ENCODE peak calls at places on chromosome 20, in four cellular contexts. O is tibial artery, T is GM23338, W is pancreas. P is an unnamed sample.

GRCh38 chr20:1491281-1491840 is at the start of gene SIRPB2:
- DNase-seq in O (peak), T (no peak), W (no peak), P (peak)

GRCh38 chr20:10876558-10876957 is 202.8 kb upstream of the JAG1 start:
- DNase-seq in O (no peak), T (no peak), W (no peak), P (no peak)

GRCh38 chr20:49850463-49851233 is 38.0 kb downstream of the SLC9A8 start:
- DNase-seq in O (no peak), T (no peak), W (no peak), P (no peak)

GRCh38 chr20:44720617-44720993 is 5.4 kb downstream of the CCN5 start:
- DNase-seq in O (peak), T (no peak), W (no peak), P (peak)

GRCh38 chr20:61874421-61875068 is 191.1 kb downstream of the TAF4 start:
- DNase-seq in O (no peak), T (peak), W (peak), P (no peak)

GRCh38 chr20:62605236-62605948 is 36.9 kb upstream of the SLCO4A1 start:
- DNase-seq in O (no peak), T (no peak), W (peak), P (no peak)

GRCh38 chr20:57651977-57652864 is 32.0 kb upstream of the ZBP1 start:
- DNase-seq in O (no peak), T (no peak), W (peak), P (peak)

GRCh38 chr20:43564993-43565757 is 6.3 kb downstream of the SGK2 start:
- DNase-seq in O (no peak), T (peak), W (no peak), P (no peak)

GRCh38 chr20:6122111-6122872 is 538 bp downstream of the FERMT1 start:
- DNase-seq in O (no peak), T (peak), W (no peak), P (no peak)

GRCh38 chr20:22673467-22673866 is 89.1 kb upstream of the FOXA2 start:
- DNase-seq in O (no peak), T (no peak), W (no peak), P (no peak)

GRCh38 chr20:32986331-32986966 is 17.8 kb downstream of the SUN5 start:
- DNase-seq in O (no peak), T (no peak), W (peak), P (no peak)

GRCh38 chr20:5835234-5835845 is 85.1 kb downstream of the SHLD1 start:
- DNase-seq in O (no peak), T (no peak), W (no peak), P (no peak)

GRCh38 chr20:2236266-2236665 is 59.5 kb upstream of the TGM3 start:
- DNase-seq in O (no peak), T (no peak), W (no peak), P (no peak)

DNA sequence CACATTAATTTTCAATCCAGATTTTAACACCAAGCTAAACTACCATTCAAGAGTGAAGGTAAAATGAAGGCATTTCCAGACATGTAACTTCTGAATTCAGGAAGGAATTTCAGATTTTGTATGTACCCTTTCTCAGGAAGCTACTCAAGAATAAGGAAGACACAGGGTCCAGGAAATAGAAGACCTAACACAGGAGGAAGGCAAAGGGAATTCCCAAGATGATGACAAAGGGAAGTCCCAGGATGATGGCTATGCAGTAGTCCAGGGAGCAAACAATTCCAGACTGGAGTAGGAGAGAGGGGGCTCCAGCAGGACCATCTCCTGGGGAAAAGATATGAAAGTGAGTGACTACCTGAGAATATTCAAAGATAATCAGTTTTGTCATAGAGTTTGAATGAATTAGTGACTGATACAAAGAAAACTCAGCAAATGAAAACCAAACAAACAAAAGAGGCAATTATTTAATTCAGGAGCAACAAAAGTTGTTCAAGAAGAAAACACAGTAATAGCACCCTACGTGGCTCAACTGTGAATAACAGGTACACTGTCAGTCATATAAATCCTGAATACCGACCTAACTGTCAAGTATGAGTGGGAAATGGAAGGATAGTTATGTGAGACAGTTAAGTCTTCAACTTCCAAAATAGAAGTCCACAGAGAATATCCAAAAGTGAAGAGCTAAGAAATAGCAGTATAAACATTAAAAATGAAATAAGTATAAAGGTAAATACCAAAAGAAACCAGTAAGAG is 4.0 kb downstream of the RNF24 start:
- DNase-seq in O (no peak), T (no peak), W (no peak), P (no peak)
- H3K27ac ChIP-seq in O (peak), T (no peak), W (no peak), P (no peak)

GRCh38 chr20:46057856-46058655 is 29.0 kb downstream of the SLC12A5 start:
- DNase-seq in O (peak), T (peak), W (no peak), P (no peak)
- H3K4me3 ChIP-seq in O (peak), T (peak), W (no peak), P (peak)

GRCh38 chr20:12394786-12395185 is 477.1 kb downstream of the BTBD3 start:
- DNase-seq in O (no peak), T (peak), W (no peak), P (no peak)
- TF ChIP-seq CTCF in O (no peak), T (peak), W (no peak), P (no peak)

DNA sequence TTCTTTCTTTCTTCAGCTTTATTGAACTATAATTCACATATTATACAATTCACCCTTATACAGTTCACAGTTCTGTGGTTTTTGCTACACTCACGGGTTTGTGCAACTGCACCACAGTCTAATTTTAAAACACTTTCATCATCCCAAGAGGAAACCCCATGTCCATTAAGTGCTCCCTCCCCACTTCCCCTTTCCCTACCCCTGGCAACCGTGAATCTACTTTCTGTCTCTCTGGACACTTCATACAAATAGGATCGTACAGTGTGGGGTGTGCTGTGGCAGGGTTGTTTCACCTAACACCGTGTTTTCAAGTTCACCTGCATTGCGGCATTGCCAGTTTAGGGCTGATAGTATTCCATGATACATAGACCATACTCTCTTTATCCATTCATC is 118.8 kb downstream of the PHACTR3 start:
- DNase-seq in O (no peak), T (no peak), W (no peak), P (no peak)
- H3K27ac ChIP-seq in O (no peak), T (no peak), W (no peak), P (no peak)

GRCh38 chr20:47360489-47361267 is 4.2 kb upstream of the ZMYND8 start:
- DNase-seq in O (peak), T (peak), W (peak), P (peak)
- H3K4me3 ChIP-seq in O (peak), T (peak), W (no peak), P (peak)

GRCh38 chr20:17530716-17531536 is at the start of gene BFSP1:
- DNase-seq in O (no peak), T (peak), W (peak), P (no peak)
- TF ChIP-seq CTCF in O (no peak), T (no peak), W (no peak), P (no peak)